ENCODE peak calls at places on chromosomes 1 and 21, in eight cellular contexts. K, T, A, O, U, S, F and E are unnamed samples.

GRCh38 chr1:174974711-174975111 is 25.0 kb upstream of the CACYBP start:
- DNase-seq in K (no peak), T (no peak), A (no peak), O (no peak), U (no peak), S (no peak), F (peak; percentile 33), E (no peak)

GRCh38 chr1:1730870-1731269 is 6.7 kb upstream of the CDK11A start:
- DNase-seq in K (no peak), T (no peak), A (no peak), O (no peak), U (no peak), S (no peak), F (no peak), E (no peak)

GRCh38 chr21:16376673-16377072 is 646.9 kb downstream of the USP25 start:
- DNase-seq in K (no peak), T (no peak), A (no peak), O (no peak), U (no peak), S (no peak), F (no peak), E (no peak)

GRCh38 chr1:156504062-156504813 is 3.7 kb upstream of the MEF2D start:
- DNase-seq in K (no peak), T (no peak), A (no peak), O (no peak), U (peak; percentile 33), S (no peak), F (no peak), E (no peak)

GRCh38 chr1:89995595-89996397 is 886 bp downstream of the ZNF326 start:
- DNase-seq in K (peak; percentile 29), T (no peak), A (no peak), O (no peak), U (no peak), S (no peak), F (peak; percentile 35), E (no peak)

GRCh38 chr1:23732363-23733224 is 10.7 kb upstream of the ELOA start:
- DNase-seq in K (peak; percentile 14), T (no peak), A (no peak), O (no peak), U (peak; percentile 65), S (no peak), F (peak; percentile 33), E (no peak)

GRCh38 chr1:20440785-20441200 is 45.2 kb downstream of the CAMK2N1 start:
- DNase-seq in K (peak; percentile 18), T (peak; percentile 30), A (peak; percentile 65), O (peak; percentile 51), U (peak; percentile 47), S (peak; percentile 83), F (peak; percentile 40), E (no peak)

GRCh38 chr1:41856361-41857285 is 62.1 kb downstream of the HIVEP3 start:
- DNase-seq in K (peak; percentile 74), T (no peak), A (no peak), O (no peak), U (no peak), S (no peak), F (peak; percentile 79), E (no peak)

GRCh38 chr1:176165573-176165972 is 41.5 kb downstream of the COP1 start:
- DNase-seq in K (no peak), T (no peak), A (no peak), O (no peak), U (no peak), S (no peak), F (no peak), E (no peak)

GRCh38 chr1:235013512-235013911 is 115.1 kb downstream of the TOMM20 start:
- DNase-seq in K (no peak), T (no peak), A (no peak), O (no peak), U (no peak), S (no peak), F (no peak), E (no peak)

GRCh38 chr1:14486401-14487110 is 111.9 kb upstream of the KAZN start:
- DNase-seq in K (peak; percentile 99), T (no peak), A (no peak), O (no peak), U (peak; percentile 69), S (no peak), F (peak; percentile 99), E (no peak)

GRCh38 chr1:86852737-86853408 is 61.1 kb downstream of the SELENOF start:
- DNase-seq in K (no peak), T (no peak), A (peak; percentile 15), O (no peak), U (no peak), S (no peak), F (no peak), E (no peak)

GRCh38 chr21:26624983-26625519 is 52.0 kb upstream of the CYYR1 start:
- DNase-seq in K (no peak), T (no peak), A (no peak), O (no peak), U (no peak), S (no peak), F (no peak), E (no peak)

GRCh38 chr1:93703649-93704048 is 22.0 kb upstream of the BCAR3 start:
- DNase-seq in K (no peak), T (peak; percentile 41), A (no peak), O (no peak), U (peak; percentile 33), S (no peak), F (no peak), E (no peak)

DNA sequence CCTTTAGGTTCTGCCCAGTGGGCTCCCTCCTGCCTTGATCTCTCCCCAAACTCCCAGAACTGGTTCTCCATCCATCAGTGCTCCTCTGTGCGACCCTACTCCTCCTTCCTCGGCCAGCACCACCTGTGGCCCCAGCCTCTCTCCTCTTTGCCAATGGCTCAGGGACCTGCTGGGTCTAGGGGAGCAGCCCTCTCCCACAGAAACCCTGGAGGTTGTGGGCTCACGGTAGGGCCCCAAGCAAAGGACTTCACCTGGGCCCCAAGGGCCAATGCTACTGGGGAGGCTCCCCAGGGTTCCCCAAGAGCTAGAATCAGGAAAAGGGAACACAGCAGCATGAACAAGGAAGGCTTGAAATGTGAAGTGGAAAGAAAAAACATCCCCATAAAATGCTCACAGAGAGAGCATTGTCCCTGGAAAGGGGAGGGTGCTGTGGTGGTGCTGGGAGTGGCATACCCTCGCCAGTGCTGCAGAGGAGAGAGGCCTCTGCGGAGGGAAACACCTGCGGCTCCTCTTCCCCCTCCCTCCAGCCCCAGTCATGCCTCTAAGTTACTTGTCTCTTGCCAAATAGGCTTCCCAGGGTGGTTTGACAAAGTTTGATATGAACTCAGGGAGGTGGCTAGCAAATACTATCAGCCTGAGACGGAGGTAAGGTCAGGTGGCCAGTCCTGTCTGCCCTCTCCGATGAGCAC is 2.5 kb downstream of the TMEM63A start:
- DNase-seq in K (no peak), T (no peak), A (no peak), O (no peak), U (no peak), S (no peak), F (no peak), E (peak; percentile 76)
- H3K4me1 ChIP-seq in K (peaks cover 9% of the 10 kb centered on the region), T (no peaks in the 10 kb centered on the region), A (peaks cover 46% of the 10 kb centered on the region), O (peaks cover 26% of the 10 kb centered on the region), U (peaks cover 12% of the 10 kb centered on the region), S (peaks cover 12% of the 10 kb centered on the region), F (peaks cover 15% of the 10 kb centered on the region), E (peaks cover 20% of the 10 kb centered on the region)

GRCh38 chr1:206463911-206464310 is 6.4 kb upstream of the IKBKE start:
- DNase-seq in K (no peak), T (no peak), A (no peak), O (no peak), U (no peak), S (no peak), F (no peak), E (no peak)
- H3K4me1 ChIP-seq in K (peaks cover 11% of the 10 kb centered on the region), T (no peaks in the 10 kb centered on the region), A (peaks cover 7% of the 10 kb centered on the region), O (peaks cover 5% of the 10 kb centered on the region), U (peaks cover 5% of the 10 kb centered on the region), S (no peaks in the 10 kb centered on the region), F (peaks cover 9% of the 10 kb centered on the region), E (no peaks in the 10 kb centered on the region)

DNA sequence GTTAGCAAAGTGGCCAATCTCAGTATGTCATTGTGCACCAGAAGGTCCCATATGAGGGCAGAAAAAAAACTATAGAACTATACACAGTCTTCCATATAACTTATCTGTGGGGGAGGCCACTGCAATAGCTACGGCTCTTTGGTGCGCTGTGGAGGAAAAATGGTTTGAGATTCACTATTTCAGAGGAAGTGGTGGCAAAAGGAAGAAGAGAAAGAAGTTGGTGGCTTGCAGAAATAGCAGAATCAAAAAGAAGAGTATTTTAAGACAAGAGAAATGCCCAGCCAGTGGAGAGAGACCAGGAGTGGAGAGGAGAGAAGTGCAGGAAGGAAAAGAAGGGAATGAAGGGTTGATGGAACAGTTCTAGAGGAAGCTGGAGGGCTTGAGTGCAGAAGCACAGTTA is 64.7 kb downstream of the RUNX1 start:
- DNase-seq in K (no peak), T (no peak), A (no peak), O (no peak), U (no peak), S (no peak), F (no peak), E (no peak)
- H3K4me1 ChIP-seq in K (peaks cover 45% of the 10 kb centered on the region), T (no peaks in the 10 kb centered on the region), A (peaks cover 11% of the 10 kb centered on the region), O (peaks cover 3% of the 10 kb centered on the region), U (peaks cover 12% of the 10 kb centered on the region), S (no peaks in the 10 kb centered on the region), F (peaks cover 10% of the 10 kb centered on the region), E (no peaks in the 10 kb centered on the region)

GRCh38 chr1:161910516-161911077 is 113.1 kb downstream of the OLFML2B start:
- DNase-seq in K (peak; percentile 65), T (no peak), A (no peak), O (no peak), U (peak; percentile 31), S (no peak), F (peak; percentile 70), E (no peak)

GRCh38 chr1:161915978-161916377 is 107.7 kb downstream of the OLFML2B start:
- DNase-seq in K (no peak), T (no peak), A (no peak), O (no peak), U (no peak), S (no peak), F (no peak), E (no peak)

GRCh38 chr1:161915051-161915503 is 108.6 kb downstream of the OLFML2B start:
- DNase-seq in K (no peak), T (no peak), A (no peak), O (no peak), U (peak; percentile 11), S (no peak), F (no peak), E (no peak)

GRCh38 chr1:161914595-161914994 is 109.1 kb downstream of the OLFML2B start:
- DNase-seq in K (no peak), T (no peak), A (no peak), O (no peak), U (no peak), S (no peak), F (no peak), E (no peak)

GRCh38 chr1:161913482-161914140 is 110.1 kb downstream of the OLFML2B start:
- DNase-seq in K (peak; percentile 65), T (no peak), A (peak; percentile 22), O (no peak), U (peak; percentile 6), S (no peak), F (peak; percentile 69), E (no peak)
- H3K4me1 ChIP-seq in K (peaks cover 37% of the 10 kb centered on the region), T (no peaks in the 10 kb centered on the region), A (peaks cover 47% of the 10 kb centered on the region), O (no peaks in the 10 kb centered on the region), U (peaks cover 3% of the 10 kb centered on the region), S (no peaks in the 10 kb centered on the region), F (peaks cover 4% of the 10 kb centered on the region), E (no peaks in the 10 kb centered on the region)

GRCh38 chr1:169113613-169114119 is 7.2 kb downstream of the ATP1B1 start:
- DNase-seq in K (peak; percentile 97), T (no peak), A (peak; percentile 40), O (no peak), U (peak; percentile 95), S (peak; percentile 69), F (peak; percentile 98), E (no peak)
- H3K4me1 ChIP-seq in K (peaks cover 66% of the 10 kb centered on the region), T (peaks cover 8% of the 10 kb centered on the region), A (peaks cover 73% of the 10 kb centered on the region), O (peaks cover 10% of the 10 kb centered on the region), U (peaks cover 38% of the 10 kb centered on the region), S (peaks cover 14% of the 10 kb centered on the region), F (peaks cover 35% of the 10 kb centered on the region), E (peaks cover 5% of the 10 kb centered on the region)